ENCODE peak calls at places on chromosomes 12 and 14, in five cellular contexts. D is ovary, Z is heart left ventricle, M is H54, I is GM12891. S is an unnamed sample.

GRCh38 chr14:39369029-39369428 is 63.2 kb downstream of the FBXO33 start:
- DNase-seq in D (no peak), I (no peak), Z (no peak), M (no peak), S (no peak)

GRCh38 chr14:95452176-95452889 is 64.1 kb downstream of the SYNE3 start:
- DNase-seq in I (peak), D (no peak), Z (no peak), M (no peak), S (peak)

GRCh38 chr12:121719926-121720414 is 7.4 kb downstream of the TMEM120B start:
- DNase-seq in D (no peak), Z (no peak), M (peak), I (no peak), S (peak)

GRCh38 chr14:71594828-71595227 is 337.4 kb upstream of the RGS6 start:
- DNase-seq in M (no peak), D (no peak), I (no peak), Z (no peak), S (peak)

GRCh38 chr12:14431990-14432389 is 66.5 kb downstream of the ATF7IP start:
- DNase-seq in Z (no peak), I (no peak), M (no peak), D (no peak), S (no peak)

GRCh38 chr12:56258068-56258819 is at the start of gene ANKRD52:
- DNase-seq in M (peak), Z (peak), I (peak), D (peak), S (peak)

GRCh38 chr12:51246254-51246853 is 7.7 kb downstream of the DAZAP2 start:
- DNase-seq in I (no peak), Z (peak), M (no peak), D (no peak), S (peak)

GRCh38 chr12:50542448-50542847 is 37.7 kb downstream of the DIP2B start:
- DNase-seq in I (no peak), D (no peak), M (peak), Z (no peak), S (no peak)

GRCh38 chr12:23503544-23503943 is 445.9 kb downstream of the SOX5 start:
- DNase-seq in Z (no peak), M (no peak), I (no peak), D (no peak), S (no peak)

GRCh38 chr14:32358781-32359180 is 29.7 kb downstream of the AKAP6 start:
- DNase-seq in D (no peak), I (no peak), Z (no peak), M (no peak), S (no peak)

GRCh38 chr12:60394680-60395079 is 798.9 kb downstream of the SLC16A7 start:
- DNase-seq in D (no peak), I (no peak), M (peak), Z (no peak), S (no peak)

GRCh38 chr12:55720071-55720564 is at the start of gene RDH5:
- DNase-seq in M (peak), I (no peak), Z (peak), D (peak), S (no peak)

GRCh38 chr14:37508500-37508899 is 86.5 kb downstream of the FOXA1 start:
- DNase-seq in I (no peak), D (no peak), M (no peak), Z (no peak), S (no peak)

GRCh38 chr12:27498159-27498558 is 25.8 kb upstream of the PPFIBP1 start:
- DNase-seq in Z (no peak), I (no peak), M (no peak), D (no peak), S (no peak)

GRCh38 chr12:3135522-3136461 is 58.6 kb downstream of the TSPAN9 start:
- DNase-seq in D (peak), I (peak), Z (peak), M (peak), S (peak)

GRCh38 chr14:104389326-104390220 is 190.0 kb upstream of the C14orf180 start:
- DNase-seq in D (no peak), M (no peak), I (no peak), Z (peak), S (no peak)

GRCh38 chr14:103067231-103067954 is 10.0 kb upstream of the CDC42BPB start:
- DNase-seq in Z (no peak), I (no peak), M (no peak), D (no peak), S (no peak)

GRCh38 chr12:41361791-41362190 is 173.7 kb downstream of the PDZRN4 start:
- DNase-seq in I (no peak), D (no peak), M (no peak), Z (no peak), S (no peak)

GRCh38 chr14:79093542-79093941 is 923.4 kb downstream of the NRXN3 start:
- DNase-seq in M (no peak), Z (no peak), I (no peak), D (no peak), S (no peak)

GRCh38 chr12:31326689-31327659 is 1.0 kb upstream of the SINHCAF start:
- DNase-seq in D (no peak), M (no peak), I (no peak), Z (no peak), S (no peak)

GRCh38 chr12:131941116-131941986 is 8.4 kb upstream of the EP400 start:
- DNase-seq in Z (no peak), D (no peak), M (no peak), I (no peak), S (no peak)

GRCh38 chr12:46390304-46390703 is 17.7 kb upstream of the SLC38A2 start:
- DNase-seq in D (no peak), I (no peak), Z (no peak), M (no peak), S (no peak)

GRCh38 chr14:103891667-103892215 is 36.5 kb upstream of the TDRD9 start:
- DNase-seq in M (no peak), I (no peak), Z (no peak), D (no peak), S (no peak)

GRCh38 chr14:87811246-87811645 is 181.7 kb downstream of the GALC start:
- DNase-seq in I (no peak), M (no peak), D (no peak), Z (no peak), S (no peak)

GRCh38 chr12:53980448-53981388 is 4.2 kb upstream of the HOXC10 start:
- DNase-seq in M (no peak), I (no peak), Z (no peak), D (no peak), S (no peak)

GRCh38 chr12:125090437-125090836 is 25.2 kb downstream of the AACS start:
- DNase-seq in Z (no peak), M (no peak), D (no peak), I (no peak), S (no peak)

GRCh38 chr12:125091401-125091800 is 26.2 kb downstream of the AACS start:
- DNase-seq in I (no peak), M (no peak), D (no peak), Z (no peak), S (no peak)

GRCh38 chr12:125092108-125092871 is 27.1 kb downstream of the AACS start:
- DNase-seq in I (no peak), D (no peak), Z (no peak), M (no peak), S (no peak)

GRCh38 chr12:125093681-125094025 is 28.4 kb downstream of the AACS start:
- DNase-seq in M (no peak), D (no peak), Z (no peak), I (no peak), S (no peak)

DNA sequence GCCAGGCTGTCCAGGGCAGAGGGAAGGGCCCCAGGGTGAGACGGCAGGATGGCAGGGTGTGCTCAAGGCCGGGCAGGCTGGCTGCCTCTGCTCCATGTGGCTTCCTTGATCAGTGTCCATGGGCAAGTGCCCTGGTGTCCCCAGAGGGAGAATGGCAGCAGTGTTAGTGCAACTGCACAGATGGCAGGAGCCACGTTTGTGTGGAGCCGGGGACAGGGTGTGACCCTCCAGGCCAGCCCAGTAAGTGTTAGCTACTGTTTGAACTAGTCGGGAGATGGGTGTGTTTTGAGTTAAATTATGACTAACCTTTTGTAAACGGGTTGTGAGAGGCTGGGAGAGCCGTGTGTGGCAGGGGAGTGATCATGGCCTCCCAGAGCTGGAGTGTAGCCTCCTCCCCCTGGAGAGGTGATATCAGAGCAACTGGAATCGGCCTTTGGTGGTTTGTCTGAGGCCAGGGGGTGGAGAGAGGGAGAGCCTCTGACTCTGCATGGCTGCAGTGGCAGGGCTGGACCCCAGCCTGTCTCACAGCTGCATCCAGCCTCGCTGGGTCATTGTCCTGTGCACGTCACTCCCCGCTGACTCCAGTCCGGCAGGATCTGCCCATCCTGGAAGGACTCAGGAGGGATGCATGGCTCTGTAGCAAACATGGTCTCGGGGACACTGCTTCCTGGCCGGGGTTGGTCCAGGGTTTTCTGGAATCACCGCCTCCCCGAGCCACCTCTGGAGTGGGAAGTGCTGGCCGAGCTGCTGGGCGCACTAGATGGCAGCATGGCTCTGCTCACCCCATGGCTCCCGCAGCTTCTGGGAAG is 27.8 kb downstream of the AACS start:
- DNase-seq in D (no peak), Z (no peak), I (no peak), M (peak), S (no peak)
- TF ChIP-seq POLR2A in D (no peak), Z (no peak), I (no peak), M (no peak), S (no peak)

GRCh38 chr14:73744175-73744867 is 30.1 kb upstream of the PNMA1 start:
- DNase-seq in D (no peak), M (no peak), Z (no peak), I (no peak), S (peak)
- TF ChIP-seq POLR2A in D (no peak), M (no peak), Z (no peak), I (no peak), S (no peak)

GRCh38 chr14:100285021-100285912 is 21.0 kb downstream of the SLC25A29 start:
- DNase-seq in M (peak), Z (peak), D (peak), I (peak), S (peak)
- TF ChIP-seq POLR2A in M (peak), Z (peak), D (peak), I (no peak), S (peak)

DNA sequence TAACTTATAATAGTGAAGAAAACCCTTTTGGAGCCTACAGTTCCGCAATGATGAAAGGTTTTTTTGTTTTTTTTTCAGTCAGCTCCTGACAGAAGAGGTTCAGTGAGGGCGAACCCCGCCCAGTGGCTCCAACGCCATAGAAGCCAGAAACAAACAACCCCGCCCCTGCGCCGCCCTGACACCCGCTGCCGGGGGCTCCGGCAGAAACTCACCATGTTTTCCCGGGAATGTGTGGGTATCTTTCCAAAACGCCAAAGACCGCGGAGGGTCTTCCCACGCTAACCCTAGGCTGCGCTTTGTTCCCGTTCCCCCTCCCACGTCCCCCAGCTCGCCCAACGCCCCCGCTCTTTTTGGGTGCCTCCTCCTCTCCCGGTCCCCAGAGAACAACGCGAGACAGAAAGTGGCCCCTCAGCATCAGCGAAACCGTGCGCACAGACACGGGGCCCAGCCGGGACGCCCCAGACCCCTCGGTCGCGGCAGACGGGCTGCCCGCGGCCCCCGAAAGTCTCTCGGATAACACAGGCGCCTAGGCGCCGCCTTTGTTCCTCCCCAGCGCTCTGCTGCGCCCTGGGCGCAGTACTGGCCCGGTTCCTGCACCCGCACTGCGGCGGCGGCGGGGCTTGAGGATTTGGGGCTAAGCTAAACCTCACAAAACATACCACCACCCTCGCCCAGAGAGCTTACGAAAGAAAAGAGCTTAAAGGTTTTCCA is 520 bp downstream of the TUBA1A start:
- DNase-seq in D (peak), M (peak), I (peak), Z (peak), S (peak)
- TF ChIP-seq POLR2A in D (peak), M (no peak), I (no peak), Z (no peak), S (no peak)

GRCh38 chr12:7369274-7369729 is 65.4 kb downstream of the ACSM4 start:
- DNase-seq in Z (peak), M (no peak), D (no peak), I (no peak), S (no peak)
- TF ChIP-seq POLR2A in Z (no peak), M (peak), D (no peak), I (no peak), S (no peak)

GRCh38 chr12:89525824-89526770 is at the start of gene POC1B:
- DNase-seq in I (peak), D (peak), Z (peak), M (peak), S (peak)
- TF ChIP-seq POLR2A in I (no peak), D (peak), Z (no peak), M (no peak), S (peak)

GRCh38 chr12:52899338-52900035 is 5.4 kb downstream of the KRT8 start:
- DNase-seq in I (no peak), M (no peak), Z (no peak), D (no peak), S (no peak)

GRCh38 chr12:52901715-52902541 is 2.9 kb downstream of the KRT8 start:
- DNase-seq in D (no peak), Z (no peak), M (no peak), I (no peak), S (no peak)

GRCh38 chr12:52900896-52901714 is 3.8 kb downstream of the KRT8 start:
- DNase-seq in M (no peak), Z (no peak), I (no peak), D (no peak), S (no peak)

GRCh38 chr12:52903285-52903854 is 1.5 kb downstream of the KRT8 start:
- DNase-seq in M (no peak), Z (peak), I (peak), D (peak), S (peak)

DNA sequence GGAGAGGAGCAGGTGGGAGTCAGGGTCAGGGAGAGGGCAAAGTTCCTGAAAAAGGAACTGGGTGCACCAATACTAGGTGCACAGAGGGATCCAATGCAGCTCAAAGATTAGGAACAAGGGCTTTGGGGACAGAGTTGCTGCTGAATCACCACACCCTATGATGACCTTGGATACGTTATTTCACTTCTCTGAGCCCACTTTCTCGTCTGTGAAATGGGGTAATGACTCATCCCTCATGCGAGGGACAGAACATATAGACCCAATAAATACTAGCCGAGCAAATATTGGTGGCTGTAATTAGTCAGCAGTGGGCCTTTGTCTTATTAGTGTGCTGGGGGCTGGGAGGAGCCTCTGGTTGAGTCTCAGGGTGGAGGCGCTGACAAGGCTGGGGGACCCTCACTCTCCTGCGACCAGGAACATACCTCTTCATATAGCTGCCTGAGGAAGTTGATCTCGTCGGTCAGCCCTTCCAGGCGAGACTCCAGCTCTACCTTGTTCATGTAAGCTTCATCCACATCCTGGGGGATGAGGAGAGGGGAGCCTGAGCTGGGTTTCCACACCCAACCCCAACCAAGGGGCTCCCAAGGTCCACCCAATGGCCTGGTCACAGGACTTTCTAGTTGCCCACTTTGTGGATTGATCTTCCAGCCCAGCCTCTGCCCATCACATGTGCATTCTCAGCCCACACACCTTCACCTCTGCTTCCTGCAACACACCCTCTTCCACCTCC is 4.5 kb downstream of the KRT8 start:
- DNase-seq in Z (no peak), D (no peak), M (no peak), I (no peak), S (no peak)
- TF ChIP-seq POLR2A in Z (no peak), D (no peak), M (no peak), I (no peak), S (no peak)

GRCh38 chr14:23033801-23034497 is 751 bp downstream of the PSMB5 start:
- DNase-seq in I (no peak), D (no peak), M (no peak), Z (no peak), S (no peak)

GRCh38 chr14:23040100-23040499 is 1.9 kb upstream of the PSMB11 start:
- DNase-seq in M (no peak), I (no peak), Z (no peak), D (no peak), S (no peak)

GRCh38 chr14:23030936-23031335 is 3.8 kb downstream of the PSMB5 start:
- DNase-seq in Z (no peak), M (no peak), I (no peak), D (no peak), S (no peak)

GRCh38 chr14:23035303-23036164 is 834 bp upstream of the PSMB5 start:
- DNase-seq in D (no peak), Z (no peak), I (no peak), M (no peak), S (no peak)

DNA sequence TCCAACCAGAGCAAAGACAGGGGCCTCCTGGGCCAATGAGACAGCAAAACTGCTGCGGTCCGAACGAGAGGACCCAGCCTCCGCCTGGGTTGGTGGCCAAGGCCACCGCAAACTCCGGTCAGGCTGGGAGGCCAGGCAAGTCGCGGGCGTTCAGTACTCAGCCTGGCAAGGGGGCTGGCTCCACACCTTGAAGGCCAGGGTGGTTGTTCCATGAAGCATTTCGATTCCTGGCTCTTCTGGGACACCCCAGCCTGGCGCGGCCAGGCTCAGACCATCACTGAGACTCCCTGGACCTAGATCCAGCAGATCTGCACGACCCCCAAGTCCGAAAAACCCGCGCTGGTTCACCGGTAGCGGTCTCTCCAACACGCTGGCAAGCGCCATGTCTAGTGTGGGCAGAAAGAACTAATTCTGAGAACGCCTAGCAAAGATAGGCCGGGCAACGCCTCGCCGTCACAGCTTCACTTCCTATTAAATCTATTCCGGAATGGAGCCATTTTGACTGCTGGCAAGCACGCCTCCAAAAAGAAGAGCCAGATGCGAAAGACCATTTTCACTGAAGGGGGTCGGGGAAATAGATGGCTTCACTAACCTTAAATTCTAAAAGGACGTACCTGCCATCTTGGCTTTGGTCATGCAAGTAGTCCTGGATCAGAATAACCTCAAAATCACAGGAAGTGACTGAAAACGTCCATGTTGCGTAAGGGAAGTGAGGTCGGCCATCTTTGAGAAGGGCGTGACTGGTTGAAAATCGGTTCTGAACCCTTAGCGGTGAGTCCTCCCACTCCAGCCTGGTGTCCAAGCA is at the start of gene PSMB5:
- DNase-seq in D (peak), I (peak), Z (peak), M (peak), S (no peak)
- TF ChIP-seq POLR2A in D (no peak), I (peak), Z (peak), M (peak), S (peak)

S was measured in erythroblast.